ENCODE peak calls at places on chromosomes 7 and 10, in six cellular contexts. L, X, J, W, T and M are unnamed samples.

GRCh38 chr10:122112021-122112616 is 123.2 kb downstream of the TACC2 start:
- DNase-seq in L (peak), X (no peak), J (peak), W (no peak), T (no peak), M (no peak)

GRCh38 chr10:45253183-45253914 is 62.1 kb downstream of the OR13A1 start:
- DNase-seq in L (no peak), X (no peak), J (no peak), W (no peak), T (no peak), M (no peak)

GRCh38 chr7:155947051-155947450 is 134.8 kb upstream of the SHH start:
- DNase-seq in L (peak), X (no peak), J (no peak), W (peak), T (no peak), M (no peak)

GRCh38 chr7:152367170-152367569 is 68.6 kb downstream of the KMT2C start:
- DNase-seq in L (no peak), X (no peak), J (no peak), W (no peak), T (no peak), M (no peak)

GRCh38 chr10:78543749-78544446 is 510.2 kb downstream of the RPS24 start:
- DNase-seq in L (peak), X (no peak), J (peak), W (no peak), T (no peak), M (no peak)

GRCh38 chr7:17144313-17144712 is 154.1 kb upstream of the AHR start:
- DNase-seq in L (peak), X (no peak), J (peak), W (no peak), T (no peak), M (no peak)

GRCh38 chr7:101315336-101315735 is 6.3 kb downstream of the IFT22 start:
- DNase-seq in L (peak), X (peak), J (peak), W (no peak), T (peak), M (peak)

GRCh38 chr7:28142650-28143049 is 37.9 kb downstream of the JAZF1 start:
- DNase-seq in L (no peak), X (no peak), J (no peak), W (no peak), T (no peak), M (no peak)

GRCh38 chr7:123275036-123275753 is 75.4 kb upstream of the SLC13A1 start:
- DNase-seq in L (no peak), X (no peak), J (peak), W (no peak), T (no peak), M (no peak)

GRCh38 chr7:82343-83155 is 109.8 kb upstream of the FAM20C start:
- DNase-seq in L (no peak), X (peak), J (no peak), W (no peak), T (peak), M (no peak)

GRCh38 chr7:152050547-152050971 is 25.1 kb downstream of the GALNT11 start:
- DNase-seq in L (peak), X (no peak), J (no peak), W (no peak), T (no peak), M (no peak)

GRCh38 chr7:139914861-139915300 is 85.8 kb downstream of the TBXAS1 start:
- DNase-seq in L (peak), X (no peak), J (peak), W (no peak), T (no peak), M (no peak)

GRCh38 chr10:1737222-1738061 is at the start of gene ADARB2:
- DNase-seq in L (no peak), X (peak), J (peak), W (no peak), T (peak), M (peak)

GRCh38 chr10:131585761-131586160 is 274.2 kb upstream of the TCERG1L start:
- DNase-seq in L (no peak), X (no peak), J (no peak), W (no peak), T (no peak), M (no peak)

GRCh38 chr7:93228302-93228701 is 2.0 kb upstream of the HEPACAM2 start:
- DNase-seq in L (peak), X (no peak), J (peak), W (peak), T (no peak), M (peak)

GRCh38 chr7:75905785-75906604 is 9.0 kb upstream of the POR start:
- DNase-seq in L (peak), X (peak), J (peak), W (peak), T (peak), M (peak)

GRCh38 chr10:61628199-61628874 is 34.4 kb upstream of the CABCOCO1 start:
- DNase-seq in L (peak), X (no peak), J (peak), W (peak), T (no peak), M (no peak)

GRCh38 chr10:86197166-86197790 is 169.3 kb downstream of the GRID1 start:
- DNase-seq in L (no peak), X (no peak), J (no peak), W (no peak), T (no peak), M (no peak)

GRCh38 chr7:91852263-91852741 is 28.2 kb downstream of the MTERF1 start:
- DNase-seq in L (peak), X (peak), J (peak), W (no peak), T (no peak), M (no peak)

GRCh38 chr10:114151486-114151885 is 22.5 kb downstream of the CCDC186 start:
- DNase-seq in L (peak), X (no peak), J (peak), W (peak), T (no peak), M (no peak)

GRCh38 chr10:80612261-80612660 is 74.6 kb downstream of the SH2D4B start:
- DNase-seq in L (no peak), X (no peak), J (no peak), W (no peak), T (no peak), M (no peak)

GRCh38 chr10:94279835-94280709 is 82.7 kb downstream of the NOC3L start:
- DNase-seq in L (peak), X (peak), J (peak), W (peak), T (peak), M (peak)

GRCh38 chr10:114300036-114300645 is 61.1 kb downstream of the VWA2 start:
- DNase-seq in L (no peak), X (no peak), J (no peak), W (no peak), T (no peak), M (no peak)

GRCh38 chr7:94696981-94697670 is 41.2 kb upstream of the SGCE start:
- DNase-seq in L (peak), X (no peak), J (peak), W (peak), T (no peak), M (no peak)

GRCh38 chr7:73622909-73623797 is 1.2 kb downstream of the MLXIPL start:
- DNase-seq in L (no peak), X (peak), J (no peak), W (no peak), T (peak), M (no peak)

GRCh38 chr7:129829677-129830631 is 122.8 kb downstream of the UBE2H start:
- DNase-seq in L (peak), X (peak), J (peak), W (peak), T (peak), M (peak)

GRCh38 chr10:17735166-17735941 is 16.6 kb upstream of the TMEM236 start:
- DNase-seq in L (no peak), X (no peak), J (no peak), W (no peak), T (no peak), M (no peak)

GRCh38 chr10:129140861-129141260 is 326.2 kb upstream of the MGMT start:
- DNase-seq in L (no peak), X (no peak), J (no peak), W (no peak), T (no peak), M (no peak)

GRCh38 chr10:15106352-15107013 is 9.3 kb downstream of the RPP38 start:
- DNase-seq in L (peak), X (peak), J (peak), W (peak), T (peak), M (peak)

GRCh38 chr10:2985729-2986232 is 81.6 kb upstream of the PFKP start:
- DNase-seq in L (peak), X (peak), J (peak), W (no peak), T (no peak), M (no peak)

GRCh38 chr10:123154943-123155505 is 822 bp downstream of the BUB3 start:
- DNase-seq in L (peak), X (peak), J (peak), W (peak), T (no peak), M (no peak)

GRCh38 chr10:74078037-74078436 is 72.6 kb downstream of the AP3M1 start:
- DNase-seq in L (peak), X (no peak), J (peak), W (no peak), T (no peak), M (no peak)

GRCh38 chr7:16433568-16434122 is 12.3 kb upstream of the CRPPA start:
- DNase-seq in L (no peak), X (no peak), J (peak), W (no peak), T (no peak), M (no peak)

GRCh38 chr10:91220194-91220953 is at the start of gene PCGF5:
- DNase-seq in L (peak), X (peak), J (peak), W (peak), T (peak), M (peak)

DNA sequence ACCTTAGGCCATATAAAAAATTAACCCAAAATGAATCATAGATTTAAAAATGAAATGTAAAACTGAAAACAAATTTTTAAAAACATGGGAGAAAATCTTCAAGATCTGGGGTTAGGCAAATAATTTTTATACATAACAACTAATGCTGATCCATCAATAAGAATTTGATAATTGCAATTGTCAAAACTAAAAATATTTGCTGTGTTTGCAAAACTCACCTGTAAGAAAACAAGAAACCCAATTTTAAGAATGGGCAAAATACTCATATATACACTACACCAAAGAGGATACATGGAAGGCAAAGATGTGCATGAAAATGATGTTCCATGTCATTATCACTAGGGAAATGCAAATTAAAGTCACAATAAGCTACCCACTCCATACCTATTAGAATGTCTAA is 194.8 kb upstream of the NRP1 start:
- DNase-seq in L (no peak), X (no peak), J (no peak), W (no peak), T (no peak), M (no peak)
- H3K14ac ChIP-seq in L (no peak), X (no peak), J (no peak), W (no peak), T (no peak), M (no peak)

GRCh38 chr10:65754112-65754511 is 1171.7 kb upstream of the LRRTM3 start:
- DNase-seq in L (no peak), X (no peak), J (no peak), W (no peak), T (no peak), M (no peak)
- H3K14ac ChIP-seq in L (no peak), X (no peak), J (no peak), W (no peak), T (no peak), M (no peak)

GRCh38 chr10:88730864-88731263 is 24.8 kb downstream of the LIPK start:
- DNase-seq in L (no peak), X (no peak), J (no peak), W (no peak), T (no peak), M (no peak)

GRCh38 chr10:88733215-88733614 is 26.6 kb upstream of the LIPN start:
- DNase-seq in L (no peak), X (no peak), J (no peak), W (no peak), T (no peak), M (no peak)

GRCh38 chr10:88731296-88731695 is 25.2 kb downstream of the LIPK start:
- DNase-seq in L (no peak), X (peak), J (no peak), W (peak), T (no peak), M (no peak)

GRCh38 chr10:88725798-88726197 is 19.7 kb downstream of the LIPK start:
- DNase-seq in L (no peak), X (no peak), J (no peak), W (no peak), T (no peak), M (no peak)

DNA sequence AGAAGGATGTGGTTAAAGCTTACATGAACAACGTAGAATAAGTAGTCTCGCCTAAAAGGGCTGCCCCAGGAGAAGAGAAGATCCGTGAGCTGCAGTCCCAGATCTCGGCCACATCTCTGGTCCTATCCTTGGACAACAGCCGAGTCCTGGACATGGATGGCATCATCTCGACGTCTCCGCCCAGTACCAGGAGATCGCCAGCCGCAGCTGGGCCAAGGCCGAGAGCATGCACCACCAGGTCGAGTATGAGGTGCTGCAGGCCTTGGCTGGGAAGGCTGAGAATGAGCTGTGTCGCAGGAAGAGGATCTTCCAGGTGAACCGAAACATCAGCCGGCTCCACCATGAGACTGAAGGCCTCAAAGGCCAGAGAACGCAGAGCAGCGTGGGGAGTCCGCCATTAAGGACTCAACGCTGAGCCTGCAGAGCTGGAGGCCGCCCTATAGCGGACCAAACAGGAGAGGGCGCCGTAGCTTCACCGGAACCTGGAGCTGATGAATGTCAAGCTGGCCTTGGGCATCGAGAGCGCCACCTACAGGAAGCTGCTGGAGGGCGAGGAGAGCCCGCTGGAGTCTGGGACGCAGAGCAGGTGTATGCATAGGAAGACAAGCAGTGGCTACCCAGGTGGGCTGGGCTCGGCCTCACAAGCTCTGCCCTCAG is 22.2 kb downstream of the LIPK start:
- DNase-seq in L (no peak), X (peak), J (no peak), W (peak), T (peak), M (peak)
- H3K14ac ChIP-seq in L (no peak), X (no peak), J (no peak), W (no peak), T (no peak), M (no peak)

GRCh38 chr10:79586933-79587332 is 23.8 kb upstream of the SFTPA1 start:
- DNase-seq in L (no peak), X (no peak), J (no peak), W (no peak), T (no peak), M (no peak)
- H3K14ac ChIP-seq in L (no peak), X (no peak), J (no peak), W (no peak), T (no peak), M (no peak)

GRCh38 chr7:78055160-78055559 is 256.6 kb downstream of the PHTF2 start:
- DNase-seq in L (no peak), X (no peak), J (no peak), W (no peak), T (no peak), M (no peak)
- H3K14ac ChIP-seq in L (no peak), X (no peak), J (no peak), W (no peak), T (no peak), M (no peak)